ENCODE peak calls at places on chromosomes 12 and 14, in seven cellular contexts. C is GM12878, Z is left cardiac atrium, D is Daoy, Q is NCI-H1694 treated with DMSO at 0.1 percent for 48 hours, Y is posterior cingulate gyrus, U is lower leg skin. W is an unnamed sample.
A peak's percentile ranks its signal among the peaks of the same experiment; 100 is the strongest.

GRCh38 chr12:30902606-30903005 is 23.9 kb upstream of the TSPAN11 start:
- DNase-seq in C (no peak), Z (no peak), D (no peak), Q (no peak), Y (no peak), U (no peak), W (no peak)

GRCh38 chr12:18810537-18811253 is 72.8 kb downstream of the CAPZA3 start:
- DNase-seq in C (no peak), Z (peak; percentile 24), D (no peak), Q (no peak), Y (peak; percentile 47), U (no peak), W (no peak)

GRCh38 chr12:2402180-2402579 is 349.4 kb downstream of the CACNA1C start:
- DNase-seq in C (no peak), Z (no peak), D (no peak), Q (no peak), Y (no peak), U (no peak), W (no peak)

GRCh38 chr12:32312049-32312670 is 87.2 kb upstream of the FGD4 start:
- DNase-seq in C (peak; percentile 21), Z (no peak), D (peak; percentile 36), Q (peak; percentile 92), Y (no peak), U (no peak), W (peak; percentile 34)

GRCh38 chr12:944201-944600 is 5.3 kb downstream of the RAD52 start:
- DNase-seq in C (no peak), Z (no peak), D (no peak), Q (no peak), Y (no peak), U (no peak), W (no peak)

GRCh38 chr12:94329366-94329765 is 130.3 kb downstream of the CEP83 start:
- DNase-seq in C (no peak), Z (no peak), D (no peak), Q (no peak), Y (no peak), U (no peak), W (no peak)

GRCh38 chr12:93242154-93242958 is 135.4 kb upstream of the NUDT4 start:
- DNase-seq in C (no peak), Z (no peak), D (no peak), Q (no peak), Y (no peak), U (no peak), W (no peak)

GRCh38 chr14:72924332-72924731 is 1.9 kb upstream of the DCAF4 start:
- DNase-seq in C (no peak), Z (peak; percentile 71), D (no peak), Q (no peak), Y (no peak), U (no peak), W (no peak)

GRCh38 chr14:31449971-31450610 is 7.2 kb downstream of the DTD2 start:
- DNase-seq in C (no peak), Z (no peak), D (peak; percentile 6), Q (peak; percentile 52), Y (no peak), U (no peak), W (peak; percentile 58)

GRCh38 chr14:105126970-105127307 is 41.6 kb downstream of the JAG2 start:
- DNase-seq in C (no peak), Z (no peak), D (no peak), Q (no peak), Y (no peak), U (no peak), W (no peak)

W was measured in NCI-H446.